ENCODE peak calls at places on chromosomes 4 and X, in nine cellular contexts. X is AG04449, U is foreskin fibroblast, C is epithelial cell of esophagus, V is endothelial cell, M is fibroblast of mammary gland, R is SK-N-SH, F is breast epithelium, O is lower leg skin. N is an unnamed sample.

GRCh38 chr4:38119663-38120374 is 159.6 kb downstream of the PTTG2 start:
- DNase-seq in F (no peak), U (peak), R (peak), C (peak), V (no peak), O (no peak), M (peak), X (no peak), N (no peak)

GRCh38 chr4:189285377-189285776 is 655.3 kb upstream of the FRG1 start:
- DNase-seq in M (no peak), O (no peak), R (no peak), U (no peak), V (no peak), C (no peak), X (no peak), F (no peak), N (no peak)

GRCh38 chrX:30521440-30522182 is 56.0 kb downstream of the TASL start:
- DNase-seq in F (no peak), M (peak), X (peak), U (peak), C (peak), V (no peak), R (no peak), O (no peak), N (no peak)

GRCh38 chr4:156692016-156692415 is 279.6 kb downstream of the PDGFC start:
- DNase-seq in U (no peak), V (no peak), X (no peak), F (no peak), M (no peak), C (no peak), R (no peak), O (no peak), N (no peak)

GRCh38 chr4:173399016-173399415 is at the start of gene SCRG1:
- DNase-seq in C (no peak), R (no peak), M (no peak), X (no peak), U (no peak), V (no peak), F (peak), O (no peak), N (no peak)

GRCh38 chr4:77471821-77472495 is 133.7 kb upstream of the CXCL13 start:
- DNase-seq in X (no peak), R (no peak), F (peak), U (no peak), C (peak), O (no peak), V (no peak), M (no peak), N (no peak)

GRCh38 chrX:102934624-102935023 is 2.4 kb upstream of the RAB40AL start:
- DNase-seq in V (peak), F (no peak), M (peak), X (no peak), O (no peak), U (peak), R (peak), C (peak), N (no peak)

GRCh38 chr4:87046111-87046510 is 111.3 kb downstream of the AFF1 start:
- DNase-seq in V (no peak), O (no peak), F (no peak), C (no peak), M (peak), X (no peak), U (no peak), R (no peak), N (no peak)

GRCh38 chr4:142404191-142404611 is 441.9 kb downstream of the INPP4B start:
- DNase-seq in C (peak), M (peak), U (peak), O (no peak), V (no peak), X (no peak), F (no peak), R (no peak), N (no peak)

GRCh38 chr4:100582146-100582545 is 64.3 kb upstream of the EMCN start:
- DNase-seq in F (no peak), O (no peak), M (no peak), C (no peak), R (no peak), V (no peak), U (peak), X (no peak), N (no peak)

GRCh38 chr4:5084911-5085475 is 33.7 kb downstream of the STK32B start:
- DNase-seq in M (no peak), F (no peak), V (no peak), X (no peak), U (peak), O (no peak), R (no peak), C (no peak), N (no peak)

GRCh38 chrX:41332005-41332404 is 2.0 kb upstream of the DDX3X start:
- DNase-seq in R (no peak), F (no peak), V (no peak), M (no peak), O (no peak), X (no peak), U (no peak), C (peak), N (no peak)

GRCh38 chr4:184807261-184807660 is 18.5 kb downstream of the ACSL1 start:
- DNase-seq in R (no peak), M (no peak), X (no peak), V (no peak), O (peak), F (no peak), C (no peak), U (no peak), N (no peak)

GRCh38 chrX:2500091-2500680 is 590 bp downstream of the DHRSX start:
- DNase-seq in O (peak), F (no peak), R (peak), X (no peak), V (peak), C (peak), M (peak), U (peak), N (peak)

GRCh38 chrX:41302293-41302868 is 31.6 kb upstream of the DDX3X start:
- DNase-seq in V (no peak), R (no peak), X (no peak), F (no peak), O (no peak), M (no peak), C (peak), U (no peak), N (no peak)

GRCh38 chr4:47367761-47368160 is 95.7 kb downstream of the COMMD8 start:
- DNase-seq in V (no peak), O (no peak), R (no peak), F (no peak), X (no peak), U (no peak), M (no peak), C (no peak), N (no peak)

GRCh38 chr4:74174941-74175340 is 17.0 kb downstream of the MTHFD2L start:
- DNase-seq in U (no peak), V (no peak), C (no peak), X (no peak), F (no peak), M (no peak), R (no peak), O (no peak), N (no peak)

GRCh38 chrX:37692918-37693317 is 7.3 kb downstream of the XK start:
- DNase-seq in M (no peak), C (no peak), O (no peak), X (no peak), U (peak), F (no peak), R (no peak), V (no peak), N (no peak)

GRCh38 chr4:972651-973424 is 531 bp downstream of the DGKQ start:
- DNase-seq in O (no peak), C (peak), V (no peak), U (peak), M (no peak), F (no peak), X (no peak), R (peak), N (no peak)

GRCh38 chr4:65344278-65344825 is 325.9 kb downstream of the EPHA5 start:
- DNase-seq in O (no peak), X (no peak), U (no peak), C (peak), M (no peak), R (no peak), V (no peak), F (no peak), N (no peak)

GRCh38 chrX:38220024-38220935 is at the start of gene SRPX:
- DNase-seq in M (peak), U (peak), F (no peak), X (no peak), V (peak), C (peak), O (peak), R (peak), N (peak)

GRCh38 chr4:9904976-9905587 is 116.2 kb downstream of the SLC2A9 start:
- DNase-seq in U (peak), O (peak), V (no peak), F (no peak), M (no peak), X (no peak), C (peak), R (no peak), N (no peak)

GRCh38 chr4:128635141-128635911 is 174.2 kb upstream of the JADE1 start:
- DNase-seq in O (no peak), R (no peak), F (no peak), C (peak), U (peak), X (no peak), V (no peak), M (peak), N (peak)

GRCh38 chr4:53852343-53852742 is 212.1 kb downstream of the CHIC2 start:
- DNase-seq in V (no peak), C (no peak), O (no peak), F (no peak), U (peak), M (peak), X (peak), R (no peak), N (no peak)

GRCh38 chr4:83691998-83692397 is 156.1 kb downstream of the GPAT3 start:
- DNase-seq in X (no peak), C (peak), V (no peak), M (no peak), F (no peak), U (no peak), O (no peak), R (no peak), N (no peak)

GRCh38 chrX:118564498-118564897 is 68.9 kb downstream of the DOCK11 start:
- DNase-seq in C (no peak), V (no peak), M (no peak), O (no peak), X (no peak), F (no peak), U (no peak), R (no peak), N (no peak)

GRCh38 chr4:52658671-52659015 is 458 bp downstream of the USP46 start:
- DNase-seq in M (no peak), O (no peak), X (no peak), F (no peak), C (no peak), U (peak), V (no peak), R (peak), N (no peak)

GRCh38 chrX:46318551-46318950 is 226.7 kb downstream of the ZNF674 start:
- DNase-seq in M (no peak), V (no peak), U (no peak), O (no peak), C (no peak), F (no peak), R (no peak), X (no peak), N (no peak)

GRCh38 chr4:74110670-74111069 is 11.7 kb upstream of the CXCL2 start:
- DNase-seq in O (no peak), X (no peak), M (no peak), C (no peak), F (no peak), V (no peak), U (no peak), R (no peak), N (no peak)

GRCh38 chr4:131638776-131639175 is 1510.3 kb upstream of the PCDH10 start:
- DNase-seq in U (peak), C (no peak), R (no peak), O (no peak), F (no peak), V (no peak), X (no peak), M (no peak), N (no peak)
- TF ChIP-seq CTCF in U (no peak), C (no peak), R (no peak), O (no peak), F (no peak), V (no peak), X (no peak), M (no peak), N (no peak)

GRCh38 chrX:71652405-71652804 is 14.9 kb upstream of the LOC101059915 start:
- DNase-seq in O (no peak), F (no peak), U (peak), X (no peak), V (peak), R (peak), C (peak), M (peak), N (no peak)
- TF ChIP-seq CTCF in O (no peak), F (peak), U (peak), X (peak), V (peak), R (peak), C (peak), M (peak), N (peak)

GRCh38 chrX:24879679-24880078 is 136.1 kb downstream of the ARX start:
- DNase-seq in F (no peak), C (no peak), R (no peak), V (no peak), U (no peak), M (no peak), X (no peak), O (no peak), N (no peak)
- TF ChIP-seq CTCF in F (no peak), C (no peak), R (peak), V (no peak), U (no peak), M (no peak), X (no peak), O (no peak), N (peak)

DNA sequence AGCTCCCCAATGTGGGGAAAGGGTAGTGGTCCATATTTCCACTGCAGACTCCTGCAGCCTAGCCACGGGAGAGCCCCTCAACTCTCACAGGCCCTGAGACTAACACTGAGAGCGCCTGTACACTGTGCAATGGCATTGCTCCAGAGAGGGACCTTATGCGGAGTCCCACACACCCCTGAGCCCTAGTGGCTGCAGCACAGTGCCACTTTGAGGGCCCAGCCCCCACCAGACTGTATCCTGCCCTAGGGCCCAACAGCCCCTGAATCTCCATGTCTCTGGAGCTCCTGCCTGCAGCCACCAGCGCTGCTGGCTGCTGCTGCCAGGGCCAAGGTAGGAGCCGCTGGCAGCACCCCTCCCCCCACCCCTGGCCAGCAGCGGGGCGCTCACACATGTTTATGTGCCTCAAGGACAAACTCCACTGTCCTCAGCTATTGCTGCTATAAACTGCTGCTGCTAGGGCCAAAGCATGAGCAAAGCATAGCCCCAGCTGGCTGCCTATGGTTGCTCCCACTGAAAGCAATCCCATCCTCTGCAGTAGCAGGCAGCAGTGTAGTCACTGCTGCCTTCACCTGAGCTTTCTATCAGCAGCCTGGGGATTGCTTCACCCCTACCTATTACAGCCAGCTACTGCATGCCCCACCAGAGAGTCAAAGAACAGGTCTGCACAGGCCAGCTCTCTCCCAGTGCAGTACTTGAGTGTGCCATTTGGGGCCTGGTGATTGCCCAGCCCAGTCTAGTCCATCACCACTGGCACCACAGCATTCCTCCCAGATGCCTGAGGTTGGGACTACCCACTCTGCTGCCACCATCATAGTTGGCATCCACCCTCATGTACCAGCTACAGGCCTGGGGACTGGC is 24.3 kb downstream of the TMEM154 start:
- DNase-seq in O (no peak), V (no peak), F (no peak), R (no peak), C (peak), M (no peak), U (no peak), X (no peak), N (no peak)
- TF ChIP-seq CTCF in O (no peak), V (no peak), F (no peak), R (no peak), C (peak), M (no peak), U (no peak), X (no peak), N (no peak)